ENCODE peak calls at places on chromosomes 6 and 20, in nine cellular contexts. One of them, this sample, is unnamed.

GRCh38 chr6:4299476-4299875 is 164.1 kb upstream of the ECI2 start:
- DNase-seq in mucosa of descending colon: no peak
- DNase-seq in dorsolateral prefrontal cortex: no peak
- DNase-seq in GM06990: no peak
- DNase-seq in astrocyte of the cerebellum: no peak
- DNase-seq in left ventricle myocardium inferior: no peak
- DNase-seq in HCT116: no peak
- DNase-seq in AG10803: no peak
- DNase-seq in tibial artery: no peak
- DNase-seq in this sample: no peak

GRCh38 chr6:169409742-169410312 is 156.2 kb upstream of the THBS2 start:
- DNase-seq in mucosa of descending colon: no peak
- DNase-seq in dorsolateral prefrontal cortex: no peak
- DNase-seq in GM06990: no peak
- DNase-seq in astrocyte of the cerebellum: no peak
- DNase-seq in left ventricle myocardium inferior: no peak
- DNase-seq in HCT116: no peak
- DNase-seq in AG10803: peak
- DNase-seq in tibial artery: no peak
- DNase-seq in this sample: no peak

GRCh38 chr6:162344935-162345599 is 382.5 kb downstream of the PRKN start:
- DNase-seq in mucosa of descending colon: no peak
- DNase-seq in dorsolateral prefrontal cortex: no peak
- DNase-seq in GM06990: no peak
- DNase-seq in astrocyte of the cerebellum: no peak
- DNase-seq in left ventricle myocardium inferior: no peak
- DNase-seq in HCT116: no peak
- DNase-seq in AG10803: peak
- DNase-seq in tibial artery: no peak
- DNase-seq in this sample: no peak

GRCh38 chr6:107124934-107125348 is 9.6 kb upstream of the BEND3 start:
- DNase-seq in mucosa of descending colon: peak
- DNase-seq in dorsolateral prefrontal cortex: no peak
- DNase-seq in GM06990: peak
- DNase-seq in astrocyte of the cerebellum: no peak
- DNase-seq in left ventricle myocardium inferior: no peak
- DNase-seq in HCT116: no peak
- DNase-seq in AG10803: no peak
- DNase-seq in tibial artery: no peak
- DNase-seq in this sample: no peak

GRCh38 chr6:2756245-2756644 is 5.5 kb upstream of the MYLK4 start:
- DNase-seq in mucosa of descending colon: no peak
- DNase-seq in dorsolateral prefrontal cortex: no peak
- DNase-seq in GM06990: no peak
- DNase-seq in astrocyte of the cerebellum: no peak
- DNase-seq in left ventricle myocardium inferior: no peak
- DNase-seq in HCT116: no peak
- DNase-seq in AG10803: no peak
- DNase-seq in tibial artery: no peak
- DNase-seq in this sample: no peak

GRCh38 chr20:23435675-23436539 is 3.6 kb upstream of the CSTL1 start:
- DNase-seq in mucosa of descending colon: peak
- DNase-seq in dorsolateral prefrontal cortex: no peak
- DNase-seq in GM06990: no peak
- DNase-seq in astrocyte of the cerebellum: no peak
- DNase-seq in left ventricle myocardium inferior: peak
- DNase-seq in HCT116: no peak
- DNase-seq in AG10803: no peak
- DNase-seq in tibial artery: no peak
- DNase-seq in this sample: no peak

GRCh38 chr6:150427823-150428222 is 59.0 kb downstream of the IYD start:
- DNase-seq in mucosa of descending colon: no peak
- DNase-seq in dorsolateral prefrontal cortex: no peak
- DNase-seq in GM06990: no peak
- DNase-seq in astrocyte of the cerebellum: no peak
- DNase-seq in left ventricle myocardium inferior: no peak
- DNase-seq in HCT116: no peak
- DNase-seq in AG10803: no peak
- DNase-seq in tibial artery: no peak
- DNase-seq in this sample: no peak

GRCh38 chr6:160931378-160932343 is 59.9 kb upstream of the MAP3K4 start:
- DNase-seq in mucosa of descending colon: no peak
- DNase-seq in dorsolateral prefrontal cortex: no peak
- DNase-seq in GM06990: no peak
- DNase-seq in astrocyte of the cerebellum: no peak
- DNase-seq in left ventricle myocardium inferior: no peak
- DNase-seq in HCT116: no peak
- DNase-seq in AG10803: peak
- DNase-seq in tibial artery: no peak
- DNase-seq in this sample: no peak

GRCh38 chr20:37096415-37097039 is 730 bp upstream of the RBL1 start:
- DNase-seq in mucosa of descending colon: no peak
- DNase-seq in dorsolateral prefrontal cortex: no peak
- DNase-seq in GM06990: peak
- DNase-seq in astrocyte of the cerebellum: no peak
- DNase-seq in left ventricle myocardium inferior: no peak
- DNase-seq in HCT116: no peak
- DNase-seq in AG10803: no peak
- DNase-seq in tibial artery: no peak
- DNase-seq in this sample: no peak

GRCh38 chr20:18615020-18615652 is 27.3 kb downstream of the DTD1 start:
- DNase-seq in mucosa of descending colon: no peak
- DNase-seq in dorsolateral prefrontal cortex: no peak
- DNase-seq in GM06990: no peak
- DNase-seq in astrocyte of the cerebellum: no peak
- DNase-seq in left ventricle myocardium inferior: no peak
- DNase-seq in HCT116: no peak
- DNase-seq in AG10803: no peak
- DNase-seq in tibial artery: no peak
- DNase-seq in this sample: no peak

GRCh38 chr6:68875403-68875802 is 240.3 kb downstream of the ADGRB3 start:
- DNase-seq in mucosa of descending colon: no peak
- DNase-seq in dorsolateral prefrontal cortex: no peak
- DNase-seq in GM06990: no peak
- DNase-seq in astrocyte of the cerebellum: no peak
- DNase-seq in left ventricle myocardium inferior: no peak
- DNase-seq in HCT116: no peak
- DNase-seq in AG10803: no peak
- DNase-seq in tibial artery: no peak
- DNase-seq in this sample: no peak

GRCh38 chr6:126077810-126078791 is 91.8 kb downstream of the TRMT11 start:
- DNase-seq in mucosa of descending colon: no peak
- DNase-seq in dorsolateral prefrontal cortex: no peak
- DNase-seq in GM06990: no peak
- DNase-seq in astrocyte of the cerebellum: no peak
- DNase-seq in left ventricle myocardium inferior: no peak
- DNase-seq in HCT116: no peak
- DNase-seq in AG10803: peak
- DNase-seq in tibial artery: no peak
- DNase-seq in this sample: no peak

GRCh38 chr6:82917346-82918064 is 148.1 kb downstream of the UBE3D start:
- DNase-seq in mucosa of descending colon: no peak
- DNase-seq in dorsolateral prefrontal cortex: no peak
- DNase-seq in GM06990: no peak
- DNase-seq in astrocyte of the cerebellum: no peak
- DNase-seq in left ventricle myocardium inferior: no peak
- DNase-seq in HCT116: no peak
- DNase-seq in AG10803: peak
- DNase-seq in tibial artery: no peak
- DNase-seq in this sample: no peak

GRCh38 chr6:5763407-5763806 is 243.3 kb downstream of the NRN1 start:
- DNase-seq in mucosa of descending colon: no peak
- DNase-seq in dorsolateral prefrontal cortex: no peak
- DNase-seq in GM06990: no peak
- DNase-seq in astrocyte of the cerebellum: no peak
- DNase-seq in left ventricle myocardium inferior: no peak
- DNase-seq in HCT116: no peak
- DNase-seq in AG10803: peak
- DNase-seq in tibial artery: no peak
- DNase-seq in this sample: no peak

GRCh38 chr20:31523361-31524283 is 9.4 kb downstream of the HM13 start:
- DNase-seq in mucosa of descending colon: no peak
- DNase-seq in dorsolateral prefrontal cortex: no peak
- DNase-seq in GM06990: no peak
- DNase-seq in astrocyte of the cerebellum: no peak
- DNase-seq in left ventricle myocardium inferior: no peak
- DNase-seq in HCT116: no peak
- DNase-seq in AG10803: peak
- DNase-seq in tibial artery: no peak
- DNase-seq in this sample: peak

GRCh38 chr20:47466704-47467459 is 34.8 kb upstream of the NCOA3 start:
- DNase-seq in mucosa of descending colon: no peak
- DNase-seq in dorsolateral prefrontal cortex: no peak
- DNase-seq in GM06990: no peak
- DNase-seq in astrocyte of the cerebellum: no peak
- DNase-seq in left ventricle myocardium inferior: no peak
- DNase-seq in HCT116: no peak
- DNase-seq in AG10803: no peak
- DNase-seq in tibial artery: no peak
- DNase-seq in this sample: no peak

GRCh38 chr20:32743237-32744112 is at the start of gene COMMD7:
- DNase-seq in mucosa of descending colon: peak
- DNase-seq in dorsolateral prefrontal cortex: peak
- DNase-seq in GM06990: peak
- DNase-seq in astrocyte of the cerebellum: no peak
- DNase-seq in left ventricle myocardium inferior: peak
- DNase-seq in HCT116: no peak
- DNase-seq in AG10803: peak
- DNase-seq in tibial artery: peak
- DNase-seq in this sample: peak

GRCh38 chr6:70369332-70369950 is 43.9 kb upstream of the FAM135A start:
- DNase-seq in mucosa of descending colon: peak
- DNase-seq in dorsolateral prefrontal cortex: peak
- DNase-seq in GM06990: peak
- DNase-seq in astrocyte of the cerebellum: peak
- DNase-seq in left ventricle myocardium inferior: peak
- DNase-seq in HCT116: peak
- DNase-seq in AG10803: peak
- DNase-seq in tibial artery: no peak
- DNase-seq in this sample: peak

GRCh38 chr6:26056583-26057350 is 30.5 kb upstream of the HFE start:
- DNase-seq in mucosa of descending colon: peak
- DNase-seq in dorsolateral prefrontal cortex: no peak
- DNase-seq in GM06990: peak
- DNase-seq in astrocyte of the cerebellum: no peak
- DNase-seq in left ventricle myocardium inferior: no peak
- DNase-seq in HCT116: no peak
- DNase-seq in AG10803: peak
- DNase-seq in tibial artery: no peak
- DNase-seq in this sample: no peak

GRCh38 chr20:51985013-51985415 is 182.7 kb upstream of the SALL4 start:
- DNase-seq in mucosa of descending colon: no peak
- DNase-seq in dorsolateral prefrontal cortex: no peak
- DNase-seq in GM06990: no peak
- DNase-seq in astrocyte of the cerebellum: peak
- DNase-seq in left ventricle myocardium inferior: no peak
- DNase-seq in HCT116: peak
- DNase-seq in AG10803: peak
- DNase-seq in tibial artery: no peak
- DNase-seq in this sample: peak

GRCh38 chr20:15703171-15703911 is 869.9 kb downstream of the KIF16B start:
- DNase-seq in mucosa of descending colon: no peak
- DNase-seq in dorsolateral prefrontal cortex: no peak
- DNase-seq in GM06990: no peak
- DNase-seq in astrocyte of the cerebellum: peak
- DNase-seq in left ventricle myocardium inferior: no peak
- DNase-seq in HCT116: no peak
- DNase-seq in AG10803: no peak
- DNase-seq in tibial artery: no peak
- DNase-seq in this sample: no peak

GRCh38 chr6:14738497-14738896 is 507.4 kb upstream of the JARID2 start:
- DNase-seq in mucosa of descending colon: no peak
- DNase-seq in dorsolateral prefrontal cortex: no peak
- DNase-seq in GM06990: no peak
- DNase-seq in astrocyte of the cerebellum: no peak
- DNase-seq in left ventricle myocardium inferior: no peak
- DNase-seq in HCT116: no peak
- DNase-seq in AG10803: no peak
- DNase-seq in tibial artery: no peak
- DNase-seq in this sample: no peak

DNA sequence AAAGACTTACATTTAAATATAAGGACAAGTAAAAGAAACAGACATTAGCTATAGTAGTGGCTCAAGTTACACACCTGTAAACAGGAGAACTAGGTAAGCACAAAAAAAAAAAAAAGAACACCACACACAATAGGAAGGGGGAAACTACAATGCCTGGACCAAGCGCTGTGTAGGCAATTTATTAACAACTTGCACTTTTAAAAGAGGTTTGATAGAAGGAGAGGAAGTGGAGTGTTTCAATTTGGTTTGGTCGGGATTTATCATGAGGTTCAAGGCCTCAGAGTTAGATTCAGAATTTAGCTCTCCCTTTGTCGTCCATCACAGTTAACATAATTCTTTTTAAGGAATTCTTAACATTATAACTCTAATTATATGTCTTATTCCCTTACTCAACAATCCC is 1.1 kb upstream of the USP49 start:
- DNase-seq in mucosa of descending colon: no peak
- DNase-seq in dorsolateral prefrontal cortex: no peak
- DNase-seq in GM06990: no peak
- DNase-seq in astrocyte of the cerebellum: no peak
- DNase-seq in left ventricle myocardium inferior: no peak
- DNase-seq in HCT116: no peak
- DNase-seq in AG10803: no peak
- DNase-seq in tibial artery: no peak
- DNase-seq in this sample: no peak
- H3K4me3 ChIP-seq in mucosa of descending colon: no peak
- H3K4me3 ChIP-seq in dorsolateral prefrontal cortex: no peak
- H3K4me3 ChIP-seq in GM06990: peak
- H3K4me3 ChIP-seq in astrocyte of the cerebellum: peak
- H3K4me3 ChIP-seq in left ventricle myocardium inferior: peak
- H3K4me3 ChIP-seq in HCT116: peak
- H3K4me3 ChIP-seq in AG10803: peak
- H3K4me3 ChIP-seq in tibial artery: peak
- H3K4me3 ChIP-seq in this sample: peak

GRCh38 chr6:167968091-167968490 is 29.4 kb upstream of the KIF25 start:
- DNase-seq in mucosa of descending colon: peak
- DNase-seq in dorsolateral prefrontal cortex: no peak
- DNase-seq in GM06990: no peak
- DNase-seq in astrocyte of the cerebellum: no peak
- DNase-seq in left ventricle myocardium inferior: no peak
- DNase-seq in HCT116: peak
- DNase-seq in AG10803: no peak
- DNase-seq in tibial artery: no peak
- DNase-seq in this sample: no peak
- TF ChIP-seq CTCF in mucosa of descending colon: peak
- TF ChIP-seq CTCF in dorsolateral prefrontal cortex: peak
- TF ChIP-seq CTCF in GM06990: peak
- TF ChIP-seq CTCF in astrocyte of the cerebellum: peak
- TF ChIP-seq CTCF in left ventricle myocardium inferior: peak
- TF ChIP-seq CTCF in HCT116: peak
- TF ChIP-seq CTCF in AG10803: peak
- TF ChIP-seq CTCF in tibial artery: no peak
- TF ChIP-seq CTCF in this sample: peak

GRCh38 chr6:35708585-35708984 is 19.9 kb upstream of the FKBP5 start:
- DNase-seq in mucosa of descending colon: no peak
- DNase-seq in dorsolateral prefrontal cortex: no peak
- DNase-seq in GM06990: no peak
- DNase-seq in astrocyte of the cerebellum: no peak
- DNase-seq in left ventricle myocardium inferior: no peak
- DNase-seq in HCT116: no peak
- DNase-seq in AG10803: no peak
- DNase-seq in tibial artery: no peak
- DNase-seq in this sample: no peak
- H3K4me3 ChIP-seq in mucosa of descending colon: no peak
- H3K4me3 ChIP-seq in dorsolateral prefrontal cortex: no peak
- H3K4me3 ChIP-seq in GM06990: no peak
- H3K4me3 ChIP-seq in astrocyte of the cerebellum: no peak
- H3K4me3 ChIP-seq in left ventricle myocardium inferior: no peak
- H3K4me3 ChIP-seq in HCT116: no peak
- H3K4me3 ChIP-seq in AG10803: no peak
- H3K4me3 ChIP-seq in tibial artery: no peak
- H3K4me3 ChIP-seq in this sample: no peak

GRCh38 chr20:2986466-2986865 is 57.0 kb upstream of the GNRH2 start:
- DNase-seq in mucosa of descending colon: no peak
- DNase-seq in dorsolateral prefrontal cortex: no peak
- DNase-seq in GM06990: no peak
- DNase-seq in astrocyte of the cerebellum: no peak
- DNase-seq in left ventricle myocardium inferior: no peak
- DNase-seq in HCT116: no peak
- DNase-seq in AG10803: peak
- DNase-seq in tibial artery: no peak
- DNase-seq in this sample: no peak
- TF ChIP-seq CTCF in mucosa of descending colon: no peak
- TF ChIP-seq CTCF in dorsolateral prefrontal cortex: no peak
- TF ChIP-seq CTCF in GM06990: no peak
- TF ChIP-seq CTCF in astrocyte of the cerebellum: no peak
- TF ChIP-seq CTCF in left ventricle myocardium inferior: no peak
- TF ChIP-seq CTCF in HCT116: no peak
- TF ChIP-seq CTCF in AG10803: no peak
- TF ChIP-seq CTCF in tibial artery: no peak
- TF ChIP-seq CTCF in this sample: no peak